ENCODE peak calls at places on chromosomes 3 and 15, in five cellular contexts. X, B, Y, R and Z are unnamed samples.

GRCh38 chr15:88284441-88285106 is 28.0 kb upstream of the NTRK3 start:
- DNase-seq in X (no peak), B (no peak), Y (no peak), R (no peak), Z (no peak)

GRCh38 chr15:93587046-93587445 is 498.0 kb upstream of the RGMA start:
- DNase-seq in X (no peak), B (no peak), Y (no peak), R (no peak), Z (no peak)

GRCh38 chr15:92801774-92802464 is 98.2 kb upstream of the CHD2 start:
- DNase-seq in X (no peak), B (peak), Y (no peak), R (no peak), Z (no peak)

GRCh38 chr15:67076147-67076843 is 10.9 kb downstream of the SMAD3 start:
- DNase-seq in X (peak), B (peak), Y (no peak), R (no peak), Z (no peak)

GRCh38 chr3:8734137-8734878 is 706 bp downstream of the CAV3 start:
- DNase-seq in X (no peak), B (no peak), Y (no peak), R (no peak), Z (no peak)

GRCh38 chr3:10253731-10254130 is 5.5 kb downstream of the TATDN2 start:
- DNase-seq in X (no peak), B (no peak), Y (no peak), R (no peak), Z (no peak)

GRCh38 chr3:150237490-150237889 is 170.6 kb upstream of the TSC22D2 start:
- DNase-seq in X (no peak), B (peak), Y (no peak), R (no peak), Z (no peak)

GRCh38 chr3:15204005-15204404 is 2.0 kb upstream of the CAPN7 start:
- DNase-seq in X (no peak), B (peak), Y (no peak), R (no peak), Z (no peak)

GRCh38 chr3:138941259-138941885 is 5.6 kb downstream of the FOXL2 start:
- DNase-seq in X (no peak), B (no peak), Y (peak), R (no peak), Z (no peak)

GRCh38 chr3:139969386-139969785 is 34.4 kb downstream of the CLSTN2 start:
- DNase-seq in X (no peak), B (no peak), Y (no peak), R (no peak), Z (no peak)

GRCh38 chr3:12155833-12156232 is 2.9 kb downstream of the TIMP4 start:
- DNase-seq in X (no peak), B (no peak), Y (no peak), R (no peak), Z (no peak)

GRCh38 chr3:111227216-111227615 is 155.6 kb downstream of the NECTIN3 start:
- DNase-seq in X (no peak), B (no peak), Y (no peak), R (no peak), Z (no peak)

GRCh38 chr15:55094152-55094551 is 102.6 kb downstream of the RSL24D1 start:
- DNase-seq in X (no peak), B (no peak), Y (no peak), R (no peak), Z (no peak)

GRCh38 chr15:80906159-80906775 is 83.4 kb downstream of the MESD start:
- DNase-seq in X (no peak), B (no peak), Y (no peak), R (no peak), Z (no peak)

GRCh38 chr3:175585898-175586297 is 726.8 kb downstream of the NAALADL2 start:
- DNase-seq in X (no peak), B (no peak), Y (no peak), R (no peak), Z (no peak)

GRCh38 chr3:67715911-67716310 is 61.5 kb upstream of the SUCLG2 start:
- DNase-seq in X (no peak), B (no peak), Y (no peak), R (no peak), Z (no peak)

GRCh38 chr3:5017953-5018531 is 38.8 kb downstream of the BHLHE40 start:
- DNase-seq in X (no peak), B (peak), Y (no peak), R (no peak), Z (no peak)

GRCh38 chr3:147554332-147554731 is 145.2 kb downstream of the ZIC1 start:
- DNase-seq in X (no peak), B (no peak), Y (no peak), R (no peak), Z (no peak)